ENCODE peak calls at places on chromosomes 4 and X, in eight cellular contexts. U is upper lobe of right lung, N is nucleus accumbens, R is fibroblast of the conjunctiva, Q is lung microvascular endothelial cell, I is lower leg skin, H is T follicular helper cell, P is ELR. C is an unnamed sample.
A peak's percentile ranks its signal among the peaks of the same experiment; 100 is the strongest.

GRCh38 chrX:38107028-38107427 is 100.7 kb downstream of the SYTL5 start:
- DNase-seq in I (no peak), N (no peak), P (no peak), Q (no peak), U (no peak), H (no peak), R (no peak), C (no peak)

GRCh38 chr4:107314156-107314555 is 278.0 kb upstream of the DKK2 start:
- DNase-seq in I (no peak), N (no peak), R (no peak), H (no peak), U (no peak), P (no peak), Q (no peak), C (no peak)

GRCh38 chr4:147371661-147372060 is 109.2 kb upstream of the EDNRA start:
- DNase-seq in P (peak; percentile 90), I (no peak), H (no peak), U (no peak), R (peak; percentile 13), N (no peak), Q (peak; percentile 79), C (no peak)

GRCh38 chr4:1639299-1639868 is 44.7 kb downstream of the FAM53A start:
- DNase-seq in P (no peak), H (no peak), R (no peak), Q (no peak), U (no peak), I (no peak), N (no peak), C (no peak)

GRCh38 chr4:11286533-11286932 is 142.2 kb downstream of the HS3ST1 start:
- DNase-seq in P (no peak), I (no peak), N (no peak), R (no peak), Q (no peak), U (no peak), H (no peak), C (peak; percentile 5)

GRCh38 chr4:165351359-165352130 is 24.1 kb downstream of the MSMO1 start:
- DNase-seq in N (no peak), H (no peak), R (no peak), P (no peak), U (no peak), Q (no peak), I (no peak), C (no peak)

GRCh38 chr4:101187837-101188236 is 159.5 kb downstream of the PPP3CA start:
- DNase-seq in H (no peak), I (no peak), R (no peak), N (no peak), U (no peak), Q (peak; percentile 55), P (peak; percentile 34), C (no peak)

GRCh38 chr4:11182586-11183357 is 245.9 kb downstream of the HS3ST1 start:
- DNase-seq in Q (no peak), U (no peak), I (no peak), N (no peak), P (no peak), H (no peak), R (peak; percentile 45), C (no peak)

GRCh38 chr4:41678086-41678485 is 70.4 kb downstream of the PHOX2B start:
- DNase-seq in P (peak; percentile 21), U (no peak), Q (no peak), I (no peak), N (no peak), R (no peak), H (no peak), C (no peak)

C was measured in GM12865.